ENCODE peak calls at places on chromosome 22, in ten cellular contexts. U is cardiac muscle cell; S is kidney glomerular epithelial cell; Q is T-helper 2 cell; E is heart right ventricle; L is coronary artery; M is CD8-positive, alpha-beta T cell; V is neuronal stem cell; G is NCI-H146; N is EL. I is an unnamed sample.
A peak's percentile ranks its signal among the peaks of the same experiment; 100 is the strongest.

GRCh38 chr22:28927526-28928089 is 44.2 kb downstream of the ZNRF3 start:
- DNase-seq in U (no peak), S (no peak), Q (no peak), E (no peak), L (no peak), M (no peak), V (no peak), G (no peak), N (no peak), I (no peak)

GRCh38 chr22:20956258-20957117 is 10.6 kb upstream of the AIFM3 start:
- DNase-seq in U (no peak), S (no peak), Q (no peak), E (no peak), L (no peak), M (no peak), V (no peak), G (no peak), N (peak; percentile 61), I (no peak)

GRCh38 chr22:17945851-17946690 is 78.3 kb downstream of the MICAL3 start:
- DNase-seq in U (no peak), S (no peak), Q (no peak), E (no peak), L (no peak), M (no peak), V (no peak), G (no peak), N (no peak), I (no peak)

GRCh38 chr22:28299760-28300159 is 379.9 kb downstream of the TTC28 start:
- DNase-seq in U (peak; percentile 12), S (no peak), Q (no peak), E (peak; percentile 54), L (no peak), M (no peak), V (no peak), G (no peak), N (no peak), I (no peak)

GRCh38 chr22:50340157-50340879 is 2.8 kb upstream of the PPP6R2 start:
- DNase-seq in U (peak; percentile 48), S (no peak), Q (no peak), E (no peak), L (no peak), M (no peak), V (no peak), G (peak; percentile 12), N (peak; percentile 20), I (no peak)

GRCh38 chr22:31044262-31044861 is 36.8 kb upstream of the SMTN start:
- DNase-seq in U (no peak), S (no peak), Q (no peak), E (peak; percentile 68), L (no peak), M (no peak), V (no peak), G (no peak), N (no peak), I (no peak)

GRCh38 chr22:47069270-47069669 is 306.8 kb downstream of the TBC1D22A start:
- DNase-seq in U (no peak), S (no peak), Q (no peak), E (no peak), L (no peak), M (no peak), V (no peak), G (no peak), N (no peak), I (no peak)

GRCh38 chr22:47918936-47919505 is 1156.6 kb downstream of the TBC1D22A start:
- DNase-seq in U (no peak), S (peak; percentile 6), Q (no peak), E (no peak), L (no peak), M (no peak), V (peak; percentile 79), G (peak; percentile 81), N (no peak), I (peak; percentile 25)

GRCh38 chr22:26634189-26634588 is 12.4 kb downstream of the CRYBA4 start:
- DNase-seq in U (no peak), S (no peak), Q (no peak), E (no peak), L (no peak), M (no peak), V (no peak), G (no peak), N (no peak), I (no peak)

GRCh38 chr22:39251762-39252460 is 7.1 kb upstream of the PDGFB start:
- DNase-seq in U (no peak), S (no peak), Q (no peak), E (no peak), L (no peak), M (no peak), V (no peak), G (peak; percentile 57), N (peak; percentile 29), I (no peak)

GRCh38 chr22:28268845-28269244 is 349.8 kb upstream of the PITPNB start:
- DNase-seq in U (no peak), S (no peak), Q (no peak), E (peak; percentile 17), L (no peak), M (no peak), V (no peak), G (no peak), N (no peak), I (no peak)

GRCh38 chr22:25563757-25564319 is 637 bp upstream of the GRK3 start:
- DNase-seq in U (no peak), S (no peak), Q (no peak), E (peak; percentile 12), L (no peak), M (no peak), V (no peak), G (peak; percentile 11), N (no peak), I (no peak)

GRCh38 chr22:49015459-49015858 is 812.2 kb downstream of the BRD1 start:
- DNase-seq in U (no peak), S (no peak), Q (no peak), E (no peak), L (peak; percentile 65), M (no peak), V (no peak), G (peak; percentile 58), N (no peak), I (no peak)

GRCh38 chr22:48315415-48316244 is 1512.0 kb downstream of the BRD1 start:
- DNase-seq in U (no peak), S (no peak), Q (no peak), E (no peak), L (peak; percentile 72), M (no peak), V (no peak), G (no peak), N (no peak), I (no peak)